ENCODE peak calls at places on chromosomes 12 and 14, in five cellular contexts. T is HepG2, P is WTC11, F is GM12878, R is K562. S is an unnamed sample.

GRCh38 chr12:65720739-65721138 is 103.5 kb upstream of the HMGA2 start:
- DNase-seq in F (no peak), R (no peak), P (no peak), T (no peak), S (no peak)

GRCh38 chr12:47307680-47308399 is 228.1 kb upstream of the AMIGO2 start:
- DNase-seq in T (peak; percentile 43), F (peak; percentile 31), P (peak; percentile 36), R (peak; percentile 13), S (peak; percentile 75)

GRCh38 chr12:64080319-64081008 is 141.6 kb downstream of the KICS2 start:
- DNase-seq in F (no peak), P (no peak), T (no peak), R (no peak), S (peak; percentile 53)

GRCh38 chr14:104687601-104688504 is 1.6 kb upstream of the INF2 start:
- DNase-seq in T (peak; percentile 84), R (no peak), P (peak; percentile 64), F (no peak), S (peak; percentile 68)

GRCh38 chr12:11731455-11731854 is 82.0 kb downstream of the ETV6 start:
- DNase-seq in P (no peak), R (no peak), T (no peak), F (no peak), S (no peak)

GRCh38 chr12:104692335-104693218 is 235.8 kb downstream of the CHST11 start:
- DNase-seq in R (no peak), F (peak; percentile 52), P (no peak), T (no peak), S (no peak)

GRCh38 chr12:52280796-52281560 is 6.5 kb downstream of the KRT86 start:
- DNase-seq in T (peak; percentile 47), R (no peak), F (no peak), P (no peak), S (no peak)

GRCh38 chr12:102814691-102815367 is 102.2 kb downstream of the PAH start:
- DNase-seq in T (no peak), R (no peak), P (no peak), F (no peak), S (no peak)

GRCh38 chr12:101257357-101257756 is 22.5 kb upstream of the UTP20 start:
- DNase-seq in R (no peak), F (no peak), T (no peak), P (no peak), S (no peak)

GRCh38 chr14:35220920-35221319 is 71.3 kb upstream of the PSMA6 start:
- DNase-seq in T (no peak), F (no peak), P (no peak), R (no peak), S (no peak)

GRCh38 chr14:82911930-82912329 is 1378.3 kb upstream of the SEL1L start:
- DNase-seq in T (no peak), F (no peak), R (no peak), P (no peak), S (no peak)

GRCh38 chr12:62866451-62867082 is 68.4 kb downstream of the PPM1H start:
- DNase-seq in P (peak; percentile 15), T (peak; percentile 68), R (no peak), F (no peak), S (peak; percentile 72)

GRCh38 chr14:102508410-102508773 is 1.2 kb downstream of the ANKRD9 start:
- DNase-seq in P (no peak), F (no peak), R (peak; percentile 69), T (peak; percentile 59), S (no peak)

GRCh38 chr12:131065279-131065678 is 111.6 kb downstream of the ADGRD1 start:
- DNase-seq in P (no peak), T (no peak), F (no peak), R (no peak), S (no peak)

GRCh38 chr14:70709726-70710382 is 68.1 kb downstream of the TTC9 start:
- DNase-seq in P (no peak), R (no peak), T (peak; percentile 77), F (no peak), S (peak; percentile 56)

GRCh38 chr14:36950812-36951211 is 221.6 kb downstream of the SLC25A21 start:
- DNase-seq in T (no peak), R (no peak), P (no peak), F (no peak), S (peak; percentile 13)

GRCh38 chr14:23696706-23697239 is 60.6 kb downstream of the DHRS2 start:
- DNase-seq in F (no peak), T (no peak), P (no peak), R (no peak), S (no peak)
- TF ChIP-seq CREB1 in F (no peak), T (no peak), P (no peak), R (no peak), S (no peak)

GRCh38 chr12:40033260-40033649 is 72.6 kb downstream of the SLC2A13 start:
- DNase-seq in R (no peak), T (no peak), P (peak; percentile 17), F (no peak), S (peak; percentile 57)
- TF ChIP-seq CREB1 in R (no peak), T (no peak), P (no peak), F (no peak), S (no peak)

GRCh38 chr14:73468808-73469386 is 10.6 kb upstream of the NUMB start:
- DNase-seq in F (no peak), T (no peak), R (no peak), P (no peak), S (no peak)

GRCh38 chr14:73463411-73463810 is 5.1 kb upstream of the NUMB start:
- DNase-seq in R (no peak), F (no peak), T (peak; percentile 56), P (no peak), S (no peak)

GRCh38 chr14:73467800-73468199 is 9.5 kb upstream of the NUMB start:
- DNase-seq in F (no peak), T (no peak), R (peak; percentile 12), P (no peak), S (no peak)

GRCh38 chr14:73467377-73467776 is 9.0 kb upstream of the NUMB start:
- DNase-seq in F (no peak), P (no peak), T (no peak), R (peak; percentile 23), S (no peak)

DNA sequence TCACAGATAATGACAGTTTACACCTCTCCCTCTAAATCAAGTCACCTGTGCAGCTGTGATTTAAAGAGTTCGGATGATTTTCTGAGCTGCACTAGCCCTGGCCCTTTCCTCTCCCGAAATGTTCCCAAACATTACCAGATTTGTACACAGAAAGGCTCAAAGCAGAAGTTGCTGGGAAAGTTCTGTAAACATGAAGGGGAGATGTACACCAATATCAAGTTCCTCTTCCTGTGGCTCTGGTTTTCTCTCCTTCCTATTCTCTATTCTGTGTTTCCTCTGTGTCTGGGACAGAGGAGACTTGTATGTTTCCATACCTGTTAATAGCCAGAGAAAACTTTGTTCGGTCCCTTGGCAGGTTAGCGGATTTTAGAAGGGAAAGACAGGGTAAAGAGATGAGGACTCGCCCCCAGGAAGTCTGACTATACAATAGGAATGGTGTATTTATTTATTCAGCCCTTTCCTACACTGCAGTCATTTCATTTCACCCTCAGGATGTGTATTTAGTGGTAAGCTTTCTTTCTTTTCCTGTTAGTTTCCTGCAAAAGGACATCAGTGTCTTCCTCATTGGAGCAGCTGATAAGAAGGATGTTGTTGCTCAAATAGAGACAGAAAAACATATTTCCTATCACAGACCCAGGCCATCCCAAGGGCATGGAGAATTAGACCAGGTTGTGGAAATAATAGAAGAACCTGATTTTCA is 7.6 kb upstream of the NUMB start:
- DNase-seq in P (no peak), T (peak; percentile 28), R (no peak), F (no peak), S (no peak)
- TF ChIP-seq CREB1 in P (no peak), T (no peak), R (no peak), F (no peak), S (no peak)

DNA sequence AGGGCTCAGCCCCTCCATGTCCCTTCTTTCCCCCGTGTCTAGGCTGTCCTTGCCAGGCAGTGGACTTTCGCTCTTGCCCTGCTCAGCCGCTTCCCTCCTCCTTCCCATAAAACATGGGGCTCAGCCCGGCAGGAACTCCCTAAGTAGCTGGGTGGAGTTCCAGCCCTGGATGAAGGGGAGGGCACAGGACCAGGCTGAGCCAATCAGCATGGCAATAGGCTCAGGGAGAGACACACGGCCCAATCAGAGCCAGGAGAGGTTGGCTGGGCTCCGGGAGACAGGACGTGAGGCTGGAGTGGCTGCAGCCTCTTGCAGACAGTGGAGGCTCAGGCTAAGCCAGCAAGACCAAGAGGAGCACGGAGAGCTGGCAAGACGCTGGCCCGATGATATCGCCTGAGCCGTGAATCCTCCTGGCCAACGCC is 54.3 kb downstream of the GALNT9 start:
- DNase-seq in F (no peak), T (peak; percentile 16), R (peak; percentile 56), P (peak; percentile 66), S (peak; percentile 78)
- TF ChIP-seq CREB1 in F (no peak), T (no peak), R (no peak), P (no peak), S (no peak)

GRCh38 chr14:64095620-64096019 is 198.6 kb downstream of the ESR2 start:
- DNase-seq in F (no peak), T (no peak), R (no peak), P (no peak), S (no peak)
- TF ChIP-seq CREB1 in F (no peak), T (no peak), R (no peak), P (no peak), S (no peak)

DNA sequence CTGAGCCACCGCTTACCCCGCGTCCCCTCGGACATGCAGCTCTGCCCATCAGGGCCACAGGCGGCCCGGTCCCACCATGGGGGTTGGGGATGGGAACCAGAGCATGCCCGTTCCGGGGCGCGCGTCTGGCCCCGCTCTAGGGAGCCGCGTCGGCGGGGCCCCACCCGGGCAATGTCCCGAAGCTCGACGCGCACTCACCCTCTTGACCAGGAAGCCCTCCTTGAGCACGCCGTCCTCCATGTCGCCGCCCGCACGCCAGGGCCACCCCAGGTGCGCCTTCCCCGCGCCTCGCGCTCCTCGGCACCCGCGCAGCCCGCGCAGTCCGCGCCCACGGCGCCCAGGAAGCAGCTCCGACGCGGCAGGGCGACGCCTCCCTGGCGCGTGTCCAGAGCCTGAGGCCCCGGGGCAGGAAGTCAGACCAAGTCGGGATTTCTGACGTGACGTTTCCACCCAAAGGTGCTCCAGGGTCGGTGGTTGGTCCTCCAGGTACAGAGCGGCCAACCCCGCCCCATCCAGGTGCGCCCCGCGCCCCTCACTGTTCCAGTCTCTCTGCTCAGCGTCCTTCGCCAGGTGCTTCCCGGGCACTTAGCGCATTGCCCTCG is at the start of gene PLEK2:
- DNase-seq in P (peak; percentile 42), T (no peak), F (no peak), R (no peak), S (peak; percentile 65)
- TF ChIP-seq CREB1 in P (no peak), T (no peak), F (no peak), R (no peak), S (no peak)

S was measured in GM23338.